ENCODE peak calls at places on chromosome 1, in eight cellular contexts. G is H9; U is CD8-positive, alpha-beta memory T cell; L is CD4-positive, alpha-beta T cell; B is PC-3; V is right cardiac atrium; K is right lobe of liver; C is adipocyte. Y is an unnamed sample. For H3K27me3, the result is how much of the 10 kb centered on the place peaks cover.

GRCh38 chr1:48750089-48750488 is 26.6 kb downstream of the BEND5 start:
- DNase-seq in B (no peak), U (no peak), L (no peak), C (no peak), K (no peak), G (no peak), V (no peak), Y (peak)

GRCh38 chr1:7281821-7282220 is 489.3 kb upstream of the VAMP3 start:
- DNase-seq in G (no peak), V (no peak), L (no peak), K (no peak), B (no peak), U (no peak), C (peak), Y (no peak)

GRCh38 chr1:207619833-207620572 is 24.9 kb upstream of the CR1L start:
- DNase-seq in G (no peak), B (peak), U (no peak), V (no peak), L (no peak), C (peak), K (no peak), Y (no peak)

GRCh38 chr1:161427733-161428516 is 60.2 kb upstream of the CFAP126 start:
- DNase-seq in L (no peak), V (no peak), U (no peak), C (peak), K (no peak), G (peak), B (no peak), Y (no peak)

GRCh38 chr1:181664543-181664942 is 181.2 kb downstream of the CACNA1E start:
- DNase-seq in C (no peak), L (no peak), G (no peak), U (no peak), V (no peak), B (no peak), K (no peak), Y (no peak)

GRCh38 chr1:8723010-8723409 is 94.4 kb downstream of the RERE start:
- DNase-seq in C (no peak), B (no peak), G (no peak), L (no peak), V (no peak), U (no peak), K (no peak), Y (no peak)

GRCh38 chr1:92291372-92291999 is 7.3 kb downstream of the GLMN start:
- DNase-seq in C (peak), L (no peak), G (no peak), B (peak), V (no peak), K (no peak), U (no peak), Y (no peak)

GRCh38 chr1:183589836-183590224 is 429 bp downstream of the NCF2 start:
- DNase-seq in K (no peak), B (no peak), U (no peak), L (no peak), G (no peak), V (no peak), C (no peak), Y (no peak)

GRCh38 chr1:182348916-182349747 is 42.5 kb downstream of the GLUL start:
- DNase-seq in K (no peak), V (no peak), B (no peak), U (no peak), C (peak), L (no peak), G (no peak), Y (no peak)

GRCh38 chr1:184974086-184974836 is at the start of gene NIBAN1:
- DNase-seq in L (peak), V (peak), C (peak), B (peak), U (peak), K (peak), G (peak), Y (peak)

GRCh38 chr1:77833521-77834100 is 54.2 kb downstream of the MIGA1 start:
- DNase-seq in C (no peak), V (no peak), U (no peak), B (no peak), L (no peak), G (no peak), K (no peak), Y (no peak)

GRCh38 chr1:39711359-39712340 is 20.4 kb upstream of the HPCAL4 start:
- DNase-seq in L (no peak), G (peak), K (no peak), B (peak), U (no peak), V (no peak), C (peak), Y (no peak)

GRCh38 chr1:154193821-154194220 is 1.9 kb upstream of the TPM3 start:
- DNase-seq in K (peak), V (peak), U (no peak), L (no peak), C (no peak), B (peak), G (no peak), Y (no peak)

GRCh38 chr1:205950826-205951549 is 7.7 kb upstream of the SLC26A9 start:
- DNase-seq in B (peak), L (no peak), C (peak), K (no peak), V (no peak), G (no peak), U (no peak), Y (no peak)

GRCh38 chr1:37765937-37766664 is 1.2 kb upstream of the EPHA10 start:
- DNase-seq in L (no peak), V (no peak), B (peak), G (peak), C (no peak), U (no peak), K (no peak), Y (no peak)

GRCh38 chr1:157145081-157145480 is 6.9 kb upstream of the ETV3 start:
- DNase-seq in C (no peak), G (no peak), V (no peak), B (no peak), U (no peak), K (no peak), L (no peak), Y (no peak)

GRCh38 chr1:119827010-119827409 is 15.8 kb upstream of the REG4 start:
- DNase-seq in B (peak), G (no peak), V (no peak), K (no peak), C (no peak), L (no peak), U (no peak), Y (no peak)

GRCh38 chr1:25182629-25183028 is 49.7 kb downstream of the SYF2 start:
- DNase-seq in V (no peak), G (no peak), L (no peak), C (peak), U (no peak), K (no peak), B (peak), Y (no peak)

GRCh38 chr1:16082283-16083038 is 9.0 kb upstream of the FAM131C start:
- DNase-seq in K (peak), L (peak), U (peak), V (peak), B (peak), C (peak), G (peak), Y (peak)

GRCh38 chr1:246860401-246860800 is 71.3 kb downstream of the AHCTF1 start:
- DNase-seq in C (no peak), L (no peak), G (no peak), V (no peak), K (no peak), U (no peak), B (no peak), Y (no peak)

GRCh38 chr1:198986041-198986440 is 347.2 kb downstream of the PTPRC start:
- DNase-seq in L (no peak), G (no peak), V (no peak), C (no peak), U (no peak), B (no peak), K (no peak), Y (no peak)

GRCh38 chr1:221991221-221991620 is 249.3 kb upstream of the DUSP10 start:
- DNase-seq in U (no peak), K (no peak), G (no peak), L (no peak), V (no peak), C (peak), B (peak), Y (no peak)

GRCh38 chr1:221987860-221988520 is 246.1 kb upstream of the DUSP10 start:
- DNase-seq in G (no peak), K (no peak), C (peak), B (peak), V (no peak), U (no peak), L (no peak), Y (no peak)

GRCh38 chr1:197342044-197342565 is 74.1 kb downstream of the CRB1 start:
- DNase-seq in L (no peak), U (no peak), V (no peak), K (no peak), G (no peak), C (no peak), B (no peak), Y (no peak)

GRCh38 chr1:150763631-150764223 is 1.9 kb downstream of the CTSS start:
- DNase-seq in U (no peak), G (no peak), C (no peak), B (no peak), L (no peak), V (no peak), K (no peak), Y (no peak)

GRCh38 chr1:36835696-36836095 is 198.6 kb downstream of the GRIK3 start:
- DNase-seq in C (no peak), V (no peak), U (no peak), L (no peak), K (no peak), B (no peak), G (no peak), Y (no peak)

GRCh38 chr1:200867018-200867811 is 5.6 kb upstream of the GPR25 start:
- DNase-seq in V (no peak), K (no peak), L (no peak), B (no peak), C (no peak), U (no peak), G (no peak), Y (no peak)

GRCh38 chr1:160236806-160237205 is 25.5 kb downstream of the DCAF8 start:
- DNase-seq in L (no peak), U (no peak), V (no peak), G (no peak), C (no peak), B (no peak), K (no peak), Y (no peak)

GRCh38 chr1:206435450-206435849 is 34.8 kb upstream of the IKBKE start:
- DNase-seq in L (no peak), U (no peak), C (no peak), K (no peak), G (no peak), B (no peak), V (no peak), Y (no peak)

GRCh38 chr1:220900842-220901241 is 21.6 kb downstream of the HLX start:
- DNase-seq in V (no peak), K (no peak), G (no peak), L (no peak), C (no peak), B (no peak), U (no peak), Y (no peak)
- H3K27me3 ChIP-seq in V (under half), K (under half), G (under half), L (under half), C (under half), B (under half), U (under half), Y (under half)

DNA sequence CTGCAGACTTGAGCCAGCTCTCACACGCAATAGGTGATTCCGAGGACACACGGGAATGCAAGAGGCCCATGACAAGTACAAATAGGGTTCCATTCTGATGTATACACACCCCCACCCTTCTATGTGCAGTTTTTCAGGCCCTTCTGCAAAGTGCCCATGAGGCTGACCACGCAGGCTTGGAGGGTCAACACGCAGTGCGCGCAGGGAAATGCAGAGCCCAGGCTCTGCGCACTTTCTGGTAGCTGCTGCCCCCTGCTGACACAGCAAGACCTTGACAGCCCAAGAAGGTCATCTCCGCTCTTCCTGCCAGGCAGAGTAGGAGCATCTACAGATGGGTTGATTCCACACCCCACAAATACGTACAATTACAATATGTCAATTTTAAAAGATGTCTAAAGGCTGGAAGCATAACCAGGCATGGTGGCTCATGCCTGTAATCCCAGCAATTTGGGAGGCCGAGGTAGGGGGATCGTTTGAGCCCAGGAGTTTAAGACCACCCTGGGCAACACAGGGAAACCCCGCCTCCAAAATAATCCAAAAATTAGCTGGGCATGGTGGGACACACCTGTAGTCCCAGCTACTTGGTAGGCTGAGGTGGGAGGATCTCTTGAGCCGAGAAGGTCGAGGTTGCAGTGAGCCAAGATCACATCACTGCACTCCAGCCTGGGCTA is 18.5 kb downstream of the SH3BP5L start:
- DNase-seq in G (peak), L (peak), U (no peak), V (peak), B (peak), C (peak), K (peak), Y (peak)
- H3K27me3 ChIP-seq in G (under half), L (under half), U (under half), V (under half), B (under half), C (under half), K (under half), Y (under half)

DNA sequence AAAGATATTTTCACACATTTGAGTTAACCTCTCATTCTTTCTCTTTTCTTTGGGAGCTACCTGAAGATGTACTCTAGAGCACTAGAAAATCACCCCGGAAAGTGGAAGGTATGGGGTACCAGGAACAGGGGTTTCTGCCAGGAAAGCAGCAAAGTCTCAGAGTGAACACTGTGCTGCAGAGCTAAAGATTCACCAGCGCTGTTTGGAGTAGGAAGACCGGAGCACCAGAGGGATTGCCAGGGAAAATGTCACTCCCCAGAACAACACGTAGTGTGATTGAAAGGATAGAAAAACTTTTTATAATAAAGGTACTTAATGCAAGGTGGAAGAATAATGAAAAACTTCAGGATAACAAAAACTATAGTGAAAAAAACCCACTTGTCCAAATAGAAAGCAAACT is 26.7 kb upstream of the KCNK1 start:
- DNase-seq in G (no peak), B (no peak), K (no peak), C (no peak), L (no peak), U (no peak), V (no peak), Y (no peak)
- H3K27me3 ChIP-seq in G (under half), B (under half), K (under half), C (under half), L (under half), U (under half), V (under half), Y (under half)

GRCh38 chr1:65558215-65558614 is 137.7 kb downstream of the LEPR start:
- DNase-seq in G (no peak), U (no peak), V (no peak), B (no peak), K (no peak), C (peak), L (no peak), Y (no peak)
- H3K27me3 ChIP-seq in G (under half), U (under half), V (under half), B (under half), K (under half), C (under half), L (under half), Y (under half)

GRCh38 chr1:933603-933940 is 9.8 kb downstream of the SAMD11 start:
- DNase-seq in V (no peak), K (no peak), U (no peak), B (no peak), L (no peak), C (no peak), G (no peak), Y (no peak)

GRCh38 chr1:931380-932177 is 7.9 kb downstream of the SAMD11 start:
- DNase-seq in G (no peak), B (no peak), C (no peak), U (no peak), V (no peak), L (no peak), K (no peak), Y (no peak)

GRCh38 chr1:932178-932520 is 8.4 kb downstream of the SAMD11 start:
- DNase-seq in K (no peak), G (no peak), C (no peak), V (no peak), B (no peak), U (no peak), L (no peak), Y (no peak)

GRCh38 chr1:934991-935750 is 11.4 kb downstream of the SAMD11 start:
- DNase-seq in C (no peak), G (no peak), K (no peak), U (no peak), V (peak), B (no peak), L (no peak), Y (no peak)

DNA sequence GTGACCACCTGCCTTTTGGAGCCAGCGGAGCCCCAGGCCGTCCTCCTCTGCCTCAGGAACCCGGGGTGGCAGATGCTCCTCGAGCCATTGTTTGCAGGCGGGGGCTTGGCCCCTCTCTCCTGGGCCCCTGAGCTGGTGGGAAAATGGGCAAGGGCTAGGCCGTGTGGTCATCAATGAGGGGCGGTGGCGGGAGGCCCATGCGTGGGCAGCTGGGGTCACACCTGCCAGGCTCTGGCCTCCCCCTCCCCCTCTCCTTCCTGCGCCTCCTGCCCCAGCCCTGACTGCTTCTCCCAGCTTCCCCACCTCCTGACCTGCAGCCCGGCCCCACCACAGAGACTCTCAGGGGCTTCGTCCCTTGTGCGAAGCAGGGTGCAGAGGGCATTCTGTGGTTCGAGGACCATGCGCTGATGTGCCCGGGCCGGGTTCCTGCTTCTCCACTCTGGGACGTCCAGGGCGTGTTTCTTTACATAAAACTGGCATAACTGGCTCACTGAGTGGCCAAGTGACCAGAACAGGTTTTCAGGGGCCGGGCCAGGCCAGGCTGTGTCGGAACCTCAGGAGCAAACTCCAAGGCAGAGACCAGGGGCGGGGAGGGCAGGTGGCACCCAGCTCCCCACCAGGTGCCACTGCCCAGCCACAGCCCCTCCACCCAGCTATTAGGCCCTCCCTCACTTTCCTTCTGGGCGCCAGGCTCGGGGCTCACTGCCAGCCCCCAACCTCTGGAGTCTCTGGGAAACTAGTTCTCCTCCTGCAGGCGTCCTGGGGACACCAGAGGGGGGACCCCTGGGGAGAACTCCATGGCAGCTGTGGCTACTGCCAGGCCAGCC is 9.3 kb downstream of the SAMD11 start:
- DNase-seq in K (no peak), B (peak), G (no peak), C (no peak), V (no peak), U (no peak), L (no peak), Y (no peak)
- H3K27me3 ChIP-seq in K (under half), B (under half), G (half or more), C (under half), V (under half), U (under half), L (under half), Y (under half)

DNA sequence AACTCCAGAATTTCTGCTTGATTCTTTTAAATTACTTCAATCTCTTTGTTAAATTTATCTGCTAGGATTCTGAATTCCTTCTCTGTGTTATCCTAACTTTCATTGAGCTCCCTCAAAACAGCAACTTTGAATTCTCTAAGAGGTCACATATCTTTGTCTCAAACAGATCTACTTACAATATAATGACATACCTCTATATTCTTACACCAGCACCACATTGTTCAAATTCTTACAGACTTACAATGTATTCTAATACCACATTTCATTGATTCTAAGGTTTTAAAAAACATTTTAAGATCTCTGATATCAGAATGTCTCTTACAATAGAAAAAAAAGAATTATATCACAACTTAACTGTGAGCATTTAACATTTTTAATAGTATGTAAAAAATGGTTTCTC is 77.4 kb downstream of the DIRAS3 start:
- DNase-seq in U (no peak), L (no peak), C (no peak), G (no peak), K (no peak), B (no peak), V (no peak), Y (no peak)
- H3K27me3 ChIP-seq in U (under half), L (under half), C (under half), G (under half), K (under half), B (under half), V (under half), Y (under half)

GRCh38 chr1:151816964-151817730 is 11.9 kb upstream of the LINGO4 start:
- DNase-seq in G (no peak), C (no peak), L (no peak), U (no peak), K (no peak), B (no peak), V (no peak), Y (no peak)

GRCh38 chr1:151816548-151816947 is 11.3 kb upstream of the LINGO4 start:
- DNase-seq in C (no peak), G (no peak), K (peak), L (no peak), V (no peak), B (no peak), U (no peak), Y (no peak)

GRCh38 chr1:151820940-151821339 is 10.7 kb downstream of the RORC start:
- DNase-seq in C (no peak), B (no peak), U (no peak), L (no peak), K (peak), V (no peak), G (no peak), Y (no peak)

GRCh38 chr1:151819951-151820623 is 11.5 kb downstream of the RORC start:
- DNase-seq in L (no peak), V (no peak), B (peak), K (peak), C (no peak), U (no peak), G (no peak), Y (no peak)

GRCh38 chr1:151819227-151819835 is 12.3 kb downstream of the RORC start:
- DNase-seq in V (no peak), U (no peak), C (no peak), G (no peak), K (peak), L (no peak), B (no peak), Y (no peak)
- H3K27me3 ChIP-seq in V (under half), U (under half), C (under half), G (under half), K (under half), L (under half), B (under half), Y (under half)